ENCODE peak calls at places on chromosomes 4 and X, in seven cellular contexts. One of them, this sample, is unnamed.

GRCh38 chrX:46953597-46953996 is 41.4 kb downstream of the JADE3 start:
- DNase-seq in astrocyte: no peak
- DNase-seq in mammary epithelial cell: no peak
- DNase-seq in IMR-90: no peak
- DNase-seq in WERI-Rb-1: no peak
- DNase-seq in lower lobe of right lung: no peak
- DNase-seq in cardiac muscle cell: no peak
- DNase-seq in this sample: no peak

GRCh38 chr4:182179105-182179504 is 64.1 kb upstream of the TENM3 start:
- DNase-seq in astrocyte: peak; percentile 83
- DNase-seq in mammary epithelial cell: peak; percentile 61
- DNase-seq in IMR-90: peak; percentile 78
- DNase-seq in WERI-Rb-1: peak; percentile 41
- DNase-seq in lower lobe of right lung: no peak
- DNase-seq in cardiac muscle cell: no peak
- DNase-seq in this sample: peak; percentile 67

GRCh38 chrX:17923546-17923945 is 62.4 kb upstream of the RAI2 start:
- DNase-seq in astrocyte: no peak
- DNase-seq in mammary epithelial cell: no peak
- DNase-seq in IMR-90: no peak
- DNase-seq in WERI-Rb-1: no peak
- DNase-seq in lower lobe of right lung: no peak
- DNase-seq in cardiac muscle cell: no peak
- DNase-seq in this sample: no peak

GRCh38 chrX:148574247-148574973 is 74.0 kb downstream of the AFF2 start:
- DNase-seq in astrocyte: peak; percentile 53
- DNase-seq in mammary epithelial cell: peak; percentile 43
- DNase-seq in IMR-90: no peak
- DNase-seq in WERI-Rb-1: no peak
- DNase-seq in lower lobe of right lung: no peak
- DNase-seq in cardiac muscle cell: no peak
- DNase-seq in this sample: no peak

GRCh38 chr4:147057631-147057980 is 111.9 kb upstream of the TTC29 start:
- DNase-seq in astrocyte: peak; percentile 41
- DNase-seq in mammary epithelial cell: peak; percentile 20
- DNase-seq in IMR-90: peak; percentile 41
- DNase-seq in WERI-Rb-1: no peak
- DNase-seq in lower lobe of right lung: no peak
- DNase-seq in cardiac muscle cell: no peak
- DNase-seq in this sample: peak; percentile 22

GRCh38 chr4:141807501-141807900 is 171.1 kb downstream of the IL15 start:
- DNase-seq in astrocyte: peak; percentile 51
- DNase-seq in mammary epithelial cell: peak; percentile 19
- DNase-seq in IMR-90: peak; percentile 28
- DNase-seq in WERI-Rb-1: no peak
- DNase-seq in lower lobe of right lung: no peak
- DNase-seq in cardiac muscle cell: no peak
- DNase-seq in this sample: peak; percentile 33

GRCh38 chrX:39905475-39905889 is 192.3 kb downstream of the BCOR start:
- DNase-seq in astrocyte: no peak
- DNase-seq in mammary epithelial cell: no peak
- DNase-seq in IMR-90: peak; percentile 19
- DNase-seq in WERI-Rb-1: no peak
- DNase-seq in lower lobe of right lung: no peak
- DNase-seq in cardiac muscle cell: peak; percentile 29
- DNase-seq in this sample: no peak

GRCh38 chr4:101349346-101350064 is 2.2 kb upstream of the PPP3CA start:
- DNase-seq in astrocyte: peak; percentile 44
- DNase-seq in mammary epithelial cell: peak; percentile 82
- DNase-seq in IMR-90: no peak
- DNase-seq in WERI-Rb-1: no peak
- DNase-seq in lower lobe of right lung: peak; percentile 73
- DNase-seq in cardiac muscle cell: no peak
- DNase-seq in this sample: peak; percentile 95

GRCh38 chrX:42220083-42220482 is 296.7 kb upstream of the CASK start:
- DNase-seq in astrocyte: no peak
- DNase-seq in mammary epithelial cell: no peak
- DNase-seq in IMR-90: no peak
- DNase-seq in WERI-Rb-1: no peak
- DNase-seq in lower lobe of right lung: no peak
- DNase-seq in cardiac muscle cell: no peak
- DNase-seq in this sample: no peak

GRCh38 chrX:133985164-133986007 is at the start of gene GPC3:
- DNase-seq in astrocyte: no peak
- DNase-seq in mammary epithelial cell: peak; percentile 2
- DNase-seq in IMR-90: peak; percentile 0
- DNase-seq in WERI-Rb-1: no peak
- DNase-seq in lower lobe of right lung: peak; percentile 41
- DNase-seq in cardiac muscle cell: peak; percentile 92
- DNase-seq in this sample: peak; percentile 9

GRCh38 chr4:53640576-53641459 is 49.5 kb upstream of the LNX1 start:
- DNase-seq in astrocyte: no peak
- DNase-seq in mammary epithelial cell: no peak
- DNase-seq in IMR-90: no peak
- DNase-seq in WERI-Rb-1: no peak
- DNase-seq in lower lobe of right lung: peak; percentile 57
- DNase-seq in cardiac muscle cell: peak; percentile 50
- DNase-seq in this sample: no peak

GRCh38 chrX:39693298-39693697 is 404.5 kb downstream of the BCOR start:
- DNase-seq in astrocyte: peak; percentile 42
- DNase-seq in mammary epithelial cell: no peak
- DNase-seq in IMR-90: no peak
- DNase-seq in WERI-Rb-1: peak; percentile 64
- DNase-seq in lower lobe of right lung: no peak
- DNase-seq in cardiac muscle cell: peak; percentile 45
- DNase-seq in this sample: no peak

GRCh38 chrX:55709735-55710134 is 7.8 kb upstream of the RRAGB start:
- DNase-seq in astrocyte: peak; percentile 10
- DNase-seq in mammary epithelial cell: peak; percentile 37
- DNase-seq in IMR-90: no peak
- DNase-seq in WERI-Rb-1: no peak
- DNase-seq in lower lobe of right lung: no peak
- DNase-seq in cardiac muscle cell: no peak
- DNase-seq in this sample: peak; percentile 27

GRCh38 chr4:76301068-76301774 is 5.3 kb upstream of the STBD1 start:
- DNase-seq in astrocyte: peak; percentile 90
- DNase-seq in mammary epithelial cell: peak; percentile 95
- DNase-seq in IMR-90: peak; percentile 89
- DNase-seq in WERI-Rb-1: no peak
- DNase-seq in lower lobe of right lung: no peak
- DNase-seq in cardiac muscle cell: peak; percentile 74
- DNase-seq in this sample: peak; percentile 71

GRCh38 chrX:154048398-154048797 is 28.7 kb upstream of the IRAK1 start:
- DNase-seq in astrocyte: no peak
- DNase-seq in mammary epithelial cell: no peak
- DNase-seq in IMR-90: no peak
- DNase-seq in WERI-Rb-1: no peak
- DNase-seq in lower lobe of right lung: no peak
- DNase-seq in cardiac muscle cell: no peak
- DNase-seq in this sample: no peak

GRCh38 chr4:24001945-24002640 is 112.2 kb upstream of the PPARGC1A start:
- DNase-seq in astrocyte: peak; percentile 73
- DNase-seq in mammary epithelial cell: no peak
- DNase-seq in IMR-90: no peak
- DNase-seq in WERI-Rb-1: no peak
- DNase-seq in lower lobe of right lung: no peak
- DNase-seq in cardiac muscle cell: no peak
- DNase-seq in this sample: peak; percentile 30

GRCh38 chr4:40675166-40675565 is 45.5 kb upstream of the RBM47 start:
- DNase-seq in astrocyte: no peak
- DNase-seq in mammary epithelial cell: peak; percentile 27
- DNase-seq in IMR-90: no peak
- DNase-seq in WERI-Rb-1: no peak
- DNase-seq in lower lobe of right lung: no peak
- DNase-seq in cardiac muscle cell: no peak
- DNase-seq in this sample: peak; percentile 71

GRCh38 chr4:176191974-176192373 is 3.4 kb downstream of the SPATA4 start:
- DNase-seq in astrocyte: peak; percentile 24
- DNase-seq in mammary epithelial cell: no peak
- DNase-seq in IMR-90: peak; percentile 43
- DNase-seq in WERI-Rb-1: no peak
- DNase-seq in lower lobe of right lung: no peak
- DNase-seq in cardiac muscle cell: no peak
- DNase-seq in this sample: no peak

GRCh38 chr4:31237242-31237641 is 517.1 kb downstream of the PCDH7 start:
- DNase-seq in astrocyte: peak; percentile 70
- DNase-seq in mammary epithelial cell: peak; percentile 11
- DNase-seq in IMR-90: no peak
- DNase-seq in WERI-Rb-1: no peak
- DNase-seq in lower lobe of right lung: no peak
- DNase-seq in cardiac muscle cell: no peak
- DNase-seq in this sample: peak; percentile 40

GRCh38 chr4:49221209-49221608 is 235.1 kb downstream of the CWH43 start:
- DNase-seq in astrocyte: no peak
- DNase-seq in mammary epithelial cell: no peak
- DNase-seq in IMR-90: no peak
- DNase-seq in WERI-Rb-1: no peak
- DNase-seq in lower lobe of right lung: no peak
- DNase-seq in cardiac muscle cell: no peak
- DNase-seq in this sample: no peak

DNA sequence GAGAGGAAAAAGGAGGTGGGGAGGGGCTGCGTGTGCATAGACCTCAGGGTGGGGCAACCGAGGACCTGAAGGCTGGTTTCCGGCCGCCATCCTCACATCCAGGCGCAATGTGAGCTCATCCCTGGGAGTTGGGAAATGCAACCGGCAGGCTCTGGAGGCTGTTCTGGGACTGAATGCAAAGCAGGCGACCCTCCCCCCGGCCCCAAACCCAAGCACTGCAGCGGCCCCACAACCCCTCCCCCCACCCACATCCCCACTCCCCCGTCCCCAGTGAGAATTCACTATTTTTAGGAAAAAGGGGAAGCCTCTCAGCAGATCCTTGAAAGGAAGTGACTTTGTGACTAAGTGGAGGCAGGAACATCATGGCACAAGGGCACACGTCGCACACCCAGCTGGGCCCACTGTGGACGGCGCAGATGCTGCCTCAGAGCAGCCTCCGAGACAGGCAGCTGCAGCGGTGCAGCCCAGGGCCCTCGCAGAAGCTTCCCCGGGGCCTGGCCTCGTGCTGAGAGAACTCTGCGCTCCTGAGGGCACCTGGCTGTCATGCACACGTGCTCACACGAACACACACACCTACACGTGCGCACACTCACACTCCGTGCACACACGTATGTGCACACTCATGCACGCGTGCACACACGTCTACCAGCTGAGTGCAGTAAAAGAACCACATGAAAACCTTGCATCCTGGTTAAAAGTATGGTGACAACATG is 1.3 kb upstream of the PDE6B start:
- DNase-seq in astrocyte: no peak
- DNase-seq in mammary epithelial cell: no peak
- DNase-seq in IMR-90: no peak
- DNase-seq in WERI-Rb-1: no peak
- DNase-seq in lower lobe of right lung: no peak
- DNase-seq in cardiac muscle cell: no peak
- DNase-seq in this sample: no peak
- H3K27ac ChIP-seq in astrocyte: no peak overlapping the region
- H3K27ac ChIP-seq in mammary epithelial cell: no peak overlapping the region
- H3K27ac ChIP-seq in IMR-90: no peak overlapping the region
- H3K27ac ChIP-seq in WERI-Rb-1: peak overlapping the region; percentile 89
- H3K27ac ChIP-seq in lower lobe of right lung: no peak overlapping the region
- H3K27ac ChIP-seq in cardiac muscle cell: no peak overlapping the region
- H3K27ac ChIP-seq in this sample: no peak overlapping the region

GRCh38 chr4:42401171-42401570 is 3.9 kb downstream of the SHISA3 start:
- DNase-seq in astrocyte: no peak
- DNase-seq in mammary epithelial cell: no peak
- DNase-seq in IMR-90: no peak
- DNase-seq in WERI-Rb-1: no peak
- DNase-seq in lower lobe of right lung: no peak
- DNase-seq in cardiac muscle cell: no peak
- DNase-seq in this sample: no peak
- H3K27me3 ChIP-seq in astrocyte: peaks cover 33% of the 10 kb centered on the region
- H3K27me3 ChIP-seq in mammary epithelial cell: peaks cover 36% of the 10 kb centered on the region
- H3K27me3 ChIP-seq in IMR-90: peaks cover 2% of the 10 kb centered on the region
- H3K27me3 ChIP-seq in WERI-Rb-1: peaks cover 13% of the 10 kb centered on the region
- H3K27me3 ChIP-seq in lower lobe of right lung: peaks cover 36% of the 10 kb centered on the region
- H3K27me3 ChIP-seq in cardiac muscle cell: peaks cover 90% of the 10 kb centered on the region
- H3K27me3 ChIP-seq in this sample: peaks cover 68% of the 10 kb centered on the region

DNA sequence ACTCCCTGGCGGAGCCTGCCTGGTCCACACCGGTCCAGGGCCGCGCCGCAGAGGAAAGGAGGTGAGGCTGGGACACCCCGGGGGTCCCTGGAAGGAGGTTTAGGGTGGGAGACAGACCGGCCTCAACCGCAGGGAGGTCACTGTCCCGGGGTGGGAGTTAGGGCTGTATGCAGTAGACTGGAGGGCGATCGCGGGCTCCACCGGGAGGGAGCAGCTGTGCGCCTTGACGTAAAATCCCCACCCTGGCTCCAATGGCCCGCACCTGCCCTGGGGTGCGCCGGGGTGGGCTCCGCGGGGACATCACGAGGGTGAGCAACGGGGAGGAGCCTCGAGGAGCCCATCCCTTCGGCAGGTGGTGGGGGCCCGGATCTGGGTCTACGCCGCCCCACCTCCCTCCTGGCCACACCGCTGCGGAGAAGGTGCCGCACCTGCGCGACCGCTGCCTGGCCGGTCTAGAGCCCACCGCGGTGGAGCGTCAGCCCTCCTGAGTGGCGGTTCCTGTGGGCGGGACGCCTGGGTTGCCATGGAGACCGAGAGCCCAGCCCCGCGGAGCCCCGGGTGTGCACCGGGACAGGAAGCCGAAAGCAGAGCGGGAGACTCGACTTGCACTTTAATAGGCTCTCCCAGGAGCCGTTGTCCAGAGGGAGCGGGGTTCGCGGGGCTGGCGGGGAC is 105.1 kb downstream of the ADRA2C start:
- DNase-seq in astrocyte: no peak
- DNase-seq in mammary epithelial cell: no peak
- DNase-seq in IMR-90: no peak
- DNase-seq in WERI-Rb-1: peak; percentile 8
- DNase-seq in lower lobe of right lung: peak; percentile 31
- DNase-seq in cardiac muscle cell: peak; percentile 75
- DNase-seq in this sample: no peak
- H3K27ac ChIP-seq in astrocyte: no peak overlapping the region
- H3K27ac ChIP-seq in mammary epithelial cell: no peak overlapping the region
- H3K27ac ChIP-seq in IMR-90: no peak overlapping the region
- H3K27ac ChIP-seq in WERI-Rb-1: no peak overlapping the region
- H3K27ac ChIP-seq in lower lobe of right lung: no peak overlapping the region
- H3K27ac ChIP-seq in cardiac muscle cell: no peak overlapping the region
- H3K27ac ChIP-seq in this sample: no peak overlapping the region

GRCh38 chrX:51461053-51462050 is 35.0 kb downstream of the NUDT11 start:
- DNase-seq in astrocyte: peak; percentile 10
- DNase-seq in mammary epithelial cell: peak; percentile 16
- DNase-seq in IMR-90: peak; percentile 42
- DNase-seq in WERI-Rb-1: no peak
- DNase-seq in lower lobe of right lung: no peak
- DNase-seq in cardiac muscle cell: peak; percentile 46
- DNase-seq in this sample: no peak

GRCh38 chrX:51456814-51457213 is 39.6 kb downstream of the NUDT11 start:
- DNase-seq in astrocyte: no peak
- DNase-seq in mammary epithelial cell: no peak
- DNase-seq in IMR-90: no peak
- DNase-seq in WERI-Rb-1: no peak
- DNase-seq in lower lobe of right lung: no peak
- DNase-seq in cardiac muscle cell: peak; percentile 36
- DNase-seq in this sample: no peak

GRCh38 chrX:51463322-51463721 is 33.1 kb downstream of the NUDT11 start:
- DNase-seq in astrocyte: no peak
- DNase-seq in mammary epithelial cell: no peak
- DNase-seq in IMR-90: no peak
- DNase-seq in WERI-Rb-1: no peak
- DNase-seq in lower lobe of right lung: no peak
- DNase-seq in cardiac muscle cell: no peak
- DNase-seq in this sample: no peak

GRCh38 chrX:51456246-51456645 is 40.1 kb downstream of the NUDT11 start:
- DNase-seq in astrocyte: no peak
- DNase-seq in mammary epithelial cell: no peak
- DNase-seq in IMR-90: no peak
- DNase-seq in WERI-Rb-1: no peak
- DNase-seq in lower lobe of right lung: no peak
- DNase-seq in cardiac muscle cell: peak; percentile 74
- DNase-seq in this sample: no peak

GRCh38 chrX:51459125-51459524 is 37.3 kb downstream of the NUDT11 start:
- DNase-seq in astrocyte: no peak
- DNase-seq in mammary epithelial cell: peak; percentile 21
- DNase-seq in IMR-90: peak; percentile 13
- DNase-seq in WERI-Rb-1: peak; percentile 11
- DNase-seq in lower lobe of right lung: no peak
- DNase-seq in cardiac muscle cell: peak; percentile 1
- DNase-seq in this sample: no peak
- H3K27me3 ChIP-seq in astrocyte: no peaks in the 10 kb centered on the region
- H3K27me3 ChIP-seq in mammary epithelial cell: no peaks in the 10 kb centered on the region
- H3K27me3 ChIP-seq in IMR-90: peaks cover 11% of the 10 kb centered on the region
- H3K27me3 ChIP-seq in WERI-Rb-1: peaks cover 30% of the 10 kb centered on the region
- H3K27me3 ChIP-seq in lower lobe of right lung: no peaks in the 10 kb centered on the region
- H3K27me3 ChIP-seq in cardiac muscle cell: no peaks in the 10 kb centered on the region
- H3K27me3 ChIP-seq in this sample: no peaks in the 10 kb centered on the region